ENCODE peak calls at places on chromosomes 16 and 17, in ten cellular contexts. I, F, H, Y, R, B, L, U, W and Z are unnamed samples.

GRCh38 chr17:82272495-82273326 is 789 bp downstream of the CSNK1D start:
- DNase-seq in I (peak), F (peak), H (no peak), Y (no peak), R (no peak), B (no peak), L (peak), U (no peak), W (peak), Z (peak)

GRCh38 chr17:65742433-65743312 is 181.2 kb upstream of the AXIN2 start:
- DNase-seq in I (no peak), F (no peak), H (no peak), Y (no peak), R (peak), B (peak), L (no peak), U (peak), W (no peak), Z (no peak)

GRCh38 chr17:67441052-67441738 is 64.1 kb downstream of the PITPNC1 start:
- DNase-seq in I (no peak), F (no peak), H (no peak), Y (no peak), R (peak), B (no peak), L (peak), U (peak), W (no peak), Z (no peak)

GRCh38 chr17:80229011-80229410 is 8.8 kb downstream of the SLC26A11 start:
- DNase-seq in I (no peak), F (no peak), H (no peak), Y (no peak), R (no peak), B (no peak), L (no peak), U (no peak), W (no peak), Z (no peak)

GRCh38 chr17:66839616-66840015 is 4.7 kb downstream of the CACNG5 start:
- DNase-seq in I (no peak), F (no peak), H (no peak), Y (no peak), R (no peak), B (no peak), L (no peak), U (no peak), W (no peak), Z (peak)

GRCh38 chr16:12120331-12120981 is 143.9 kb downstream of the SNX29 start:
- DNase-seq in I (no peak), F (peak), H (no peak), Y (no peak), R (peak), B (peak), L (no peak), U (no peak), W (peak), Z (no peak)

GRCh38 chr16:89564476-89565255 is 4.2 kb downstream of the RPL13 start:
- DNase-seq in I (no peak), F (no peak), H (no peak), Y (no peak), R (no peak), B (no peak), L (peak), U (no peak), W (no peak), Z (no peak)

GRCh38 chr17:61587807-61588660 is 3.0 kb downstream of the NACA2 start:
- DNase-seq in I (no peak), F (no peak), H (no peak), Y (peak), R (no peak), B (no peak), L (no peak), U (no peak), W (no peak), Z (no peak)

GRCh38 chr16:31145398-31145990 is 4.4 kb downstream of the PRSS36 start:
- DNase-seq in I (no peak), F (no peak), H (no peak), Y (no peak), R (no peak), B (no peak), L (no peak), U (no peak), W (no peak), Z (no peak)

GRCh38 chr17:17508019-17508535 is 11.9 kb upstream of the RASD1 start:
- DNase-seq in I (no peak), F (peak), H (no peak), Y (no peak), R (no peak), B (no peak), L (no peak), U (no peak), W (no peak), Z (no peak)

GRCh38 chr17:67520282-67520906 is 143.3 kb downstream of the PITPNC1 start:
- DNase-seq in I (no peak), F (no peak), H (no peak), Y (no peak), R (peak), B (no peak), L (no peak), U (no peak), W (no peak), Z (no peak)

GRCh38 chr16:82580293-82580900 is 46.4 kb upstream of the CDH13 start:
- DNase-seq in I (peak), F (no peak), H (peak), Y (no peak), R (peak), B (no peak), L (no peak), U (peak), W (no peak), Z (peak)